ENCODE peak calls at places on chromosome 21, in nine cellular contexts. One of them, this sample, is unnamed.

GRCh38 chr21:34865922-34866271 is 183.2 kb downstream of the RUNX1 start:
- DNase-seq in SJSA1: peak; percentile 51
- DNase-seq in H7: peak; percentile 61
- DNase-seq in MM.1S: peak; percentile 99
- DNase-seq in pancreas: no peak
- DNase-seq in cardiac fibroblast: no peak
- DNase-seq in CD8-positive, alpha-beta memory T cell: no peak
- DNase-seq in fibroblast of the aortic adventitia: no peak
- DNase-seq in astrocyte: no peak
- DNase-seq in this sample: no peak

GRCh38 chr21:41435728-41436127 is 9.7 kb downstream of the MX1 start:
- DNase-seq in SJSA1: no peak
- DNase-seq in H7: no peak
- DNase-seq in MM.1S: no peak
- DNase-seq in pancreas: no peak
- DNase-seq in cardiac fibroblast: no peak
- DNase-seq in CD8-positive, alpha-beta memory T cell: no peak
- DNase-seq in fibroblast of the aortic adventitia: no peak
- DNase-seq in astrocyte: no peak
- DNase-seq in this sample: no peak

GRCh38 chr21:41112740-41113692 is 54.9 kb upstream of the BACE2 start:
- DNase-seq in SJSA1: no peak
- DNase-seq in H7: peak; percentile 46
- DNase-seq in MM.1S: peak; percentile 52
- DNase-seq in pancreas: no peak
- DNase-seq in cardiac fibroblast: peak; percentile 87
- DNase-seq in CD8-positive, alpha-beta memory T cell: no peak
- DNase-seq in fibroblast of the aortic adventitia: peak; percentile 70
- DNase-seq in astrocyte: peak; percentile 99
- DNase-seq in this sample: peak; percentile 33

GRCh38 chr21:15592271-15592860 is 137.4 kb upstream of the USP25 start:
- DNase-seq in SJSA1: no peak
- DNase-seq in H7: peak; percentile 7
- DNase-seq in MM.1S: peak; percentile 50
- DNase-seq in pancreas: no peak
- DNase-seq in cardiac fibroblast: peak; percentile 69
- DNase-seq in CD8-positive, alpha-beta memory T cell: peak; percentile 14
- DNase-seq in fibroblast of the aortic adventitia: peak; percentile 76
- DNase-seq in astrocyte: peak; percentile 26
- DNase-seq in this sample: peak; percentile 21

GRCh38 chr21:31524140-31524539 is 135.4 kb upstream of the SOD1 start:
- DNase-seq in SJSA1: no peak
- DNase-seq in H7: peak; percentile 75
- DNase-seq in MM.1S: no peak
- DNase-seq in pancreas: no peak
- DNase-seq in cardiac fibroblast: no peak
- DNase-seq in CD8-positive, alpha-beta memory T cell: no peak
- DNase-seq in fibroblast of the aortic adventitia: no peak
- DNase-seq in astrocyte: no peak
- DNase-seq in this sample: no peak

GRCh38 chr21:21439761-21440160 is 441.6 kb downstream of the NCAM2 start:
- DNase-seq in SJSA1: no peak
- DNase-seq in H7: no peak
- DNase-seq in MM.1S: no peak
- DNase-seq in pancreas: no peak
- DNase-seq in cardiac fibroblast: peak; percentile 12
- DNase-seq in CD8-positive, alpha-beta memory T cell: no peak
- DNase-seq in fibroblast of the aortic adventitia: no peak
- DNase-seq in astrocyte: peak; percentile 2
- DNase-seq in this sample: no peak

GRCh38 chr21:24255591-24255990 is 1351.7 kb downstream of the MRPL39 start:
- DNase-seq in SJSA1: no peak
- DNase-seq in H7: no peak
- DNase-seq in MM.1S: no peak
- DNase-seq in pancreas: no peak
- DNase-seq in cardiac fibroblast: no peak
- DNase-seq in CD8-positive, alpha-beta memory T cell: no peak
- DNase-seq in fibroblast of the aortic adventitia: no peak
- DNase-seq in astrocyte: no peak
- DNase-seq in this sample: no peak

GRCh38 chr21:30839304-30839703 is 9.7 kb upstream of the KRTAP7-1 start:
- DNase-seq in SJSA1: no peak
- DNase-seq in H7: peak; percentile 43
- DNase-seq in MM.1S: peak; percentile 70
- DNase-seq in pancreas: peak; percentile 13
- DNase-seq in cardiac fibroblast: no peak
- DNase-seq in CD8-positive, alpha-beta memory T cell: no peak
- DNase-seq in fibroblast of the aortic adventitia: no peak
- DNase-seq in astrocyte: no peak
- DNase-seq in this sample: no peak

GRCh38 chr21:8993284-8993942 is 1528.0 kb upstream of the TPTE start:
- DNase-seq in SJSA1: no peak
- DNase-seq in H7: no peak
- DNase-seq in MM.1S: no peak
- DNase-seq in pancreas: no peak
- DNase-seq in cardiac fibroblast: no peak
- DNase-seq in CD8-positive, alpha-beta memory T cell: no peak
- DNase-seq in fibroblast of the aortic adventitia: no peak
- DNase-seq in astrocyte: no peak
- DNase-seq in this sample: no peak

GRCh38 chr21:22597660-22598255 is 1599.5 kb downstream of the NCAM2 start:
- DNase-seq in SJSA1: no peak
- DNase-seq in H7: no peak
- DNase-seq in MM.1S: no peak
- DNase-seq in pancreas: no peak
- DNase-seq in cardiac fibroblast: no peak
- DNase-seq in CD8-positive, alpha-beta memory T cell: no peak
- DNase-seq in fibroblast of the aortic adventitia: no peak
- DNase-seq in astrocyte: no peak
- DNase-seq in this sample: no peak

GRCh38 chr21:23887709-23888303 is 1719.5 kb downstream of the MRPL39 start:
- DNase-seq in SJSA1: no peak
- DNase-seq in H7: no peak
- DNase-seq in MM.1S: peak; percentile 81
- DNase-seq in pancreas: no peak
- DNase-seq in cardiac fibroblast: no peak
- DNase-seq in CD8-positive, alpha-beta memory T cell: peak; percentile 51
- DNase-seq in fibroblast of the aortic adventitia: no peak
- DNase-seq in astrocyte: no peak
- DNase-seq in this sample: no peak

GRCh38 chr21:23452384-23453083 is 2154.7 kb downstream of the MRPL39 start:
- DNase-seq in SJSA1: no peak
- DNase-seq in H7: peak; percentile 13
- DNase-seq in MM.1S: peak; percentile 68
- DNase-seq in pancreas: peak; percentile 4
- DNase-seq in cardiac fibroblast: no peak
- DNase-seq in CD8-positive, alpha-beta memory T cell: no peak
- DNase-seq in fibroblast of the aortic adventitia: no peak
- DNase-seq in astrocyte: no peak
- DNase-seq in this sample: no peak

GRCh38 chr21:46619846-46620245 is 15.0 kb upstream of the S100B start:
- DNase-seq in SJSA1: peak; percentile 83
- DNase-seq in H7: no peak
- DNase-seq in MM.1S: no peak
- DNase-seq in pancreas: no peak
- DNase-seq in cardiac fibroblast: no peak
- DNase-seq in CD8-positive, alpha-beta memory T cell: no peak
- DNase-seq in fibroblast of the aortic adventitia: peak; percentile 34
- DNase-seq in astrocyte: no peak
- DNase-seq in this sample: no peak

GRCh38 chr21:41443562-41443961 is 17.5 kb downstream of the MX1 start:
- DNase-seq in SJSA1: no peak
- DNase-seq in H7: no peak
- DNase-seq in MM.1S: no peak
- DNase-seq in pancreas: no peak
- DNase-seq in cardiac fibroblast: no peak
- DNase-seq in CD8-positive, alpha-beta memory T cell: no peak
- DNase-seq in fibroblast of the aortic adventitia: no peak
- DNase-seq in astrocyte: no peak
- DNase-seq in this sample: no peak

GRCh38 chr21:37006243-37006520 is 320 bp upstream of the RIPPLY3 start:
- DNase-seq in SJSA1: no peak
- DNase-seq in H7: no peak
- DNase-seq in MM.1S: no peak
- DNase-seq in pancreas: no peak
- DNase-seq in cardiac fibroblast: no peak
- DNase-seq in CD8-positive, alpha-beta memory T cell: no peak
- DNase-seq in fibroblast of the aortic adventitia: no peak
- DNase-seq in astrocyte: no peak
- DNase-seq in this sample: no peak

GRCh38 chr21:21971384-21971783 is 973.2 kb downstream of the NCAM2 start:
- DNase-seq in SJSA1: no peak
- DNase-seq in H7: no peak
- DNase-seq in MM.1S: no peak
- DNase-seq in pancreas: no peak
- DNase-seq in cardiac fibroblast: no peak
- DNase-seq in CD8-positive, alpha-beta memory T cell: no peak
- DNase-seq in fibroblast of the aortic adventitia: no peak
- DNase-seq in astrocyte: no peak
- DNase-seq in this sample: no peak

GRCh38 chr21:31397515-31397926 is 53.5 kb upstream of the TIAM1 start:
- DNase-seq in SJSA1: no peak
- DNase-seq in H7: no peak
- DNase-seq in MM.1S: no peak
- DNase-seq in pancreas: no peak
- DNase-seq in cardiac fibroblast: peak; percentile 23
- DNase-seq in CD8-positive, alpha-beta memory T cell: no peak
- DNase-seq in fibroblast of the aortic adventitia: peak; percentile 13
- DNase-seq in astrocyte: no peak
- DNase-seq in this sample: no peak

GRCh38 chr21:43287974-43288755 is 119.4 kb downstream of the CRYAA start:
- DNase-seq in SJSA1: no peak
- DNase-seq in H7: no peak
- DNase-seq in MM.1S: no peak
- DNase-seq in pancreas: no peak
- DNase-seq in cardiac fibroblast: no peak
- DNase-seq in CD8-positive, alpha-beta memory T cell: no peak
- DNase-seq in fibroblast of the aortic adventitia: no peak
- DNase-seq in astrocyte: no peak
- DNase-seq in this sample: no peak
- H3K4me3 ChIP-seq in SJSA1: no peak overlapping the region
- H3K4me3 ChIP-seq in H7: no peak overlapping the region
- H3K4me3 ChIP-seq in MM.1S: no peak overlapping the region
- H3K4me3 ChIP-seq in pancreas: no peak overlapping the region
- H3K4me3 ChIP-seq in cardiac fibroblast: no peak overlapping the region
- H3K4me3 ChIP-seq in CD8-positive, alpha-beta memory T cell: no peak overlapping the region
- H3K4me3 ChIP-seq in fibroblast of the aortic adventitia: no peak overlapping the region
- H3K4me3 ChIP-seq in astrocyte: no peak overlapping the region
- H3K4me3 ChIP-seq in this sample: no peak overlapping the region

GRCh38 chr21:39387461-39388037 is 38.7 kb upstream of the HMGN1 start:
- DNase-seq in SJSA1: peak; percentile 94
- DNase-seq in H7: peak; percentile 99
- DNase-seq in MM.1S: peak; percentile 80
- DNase-seq in pancreas: peak; percentile 82
- DNase-seq in cardiac fibroblast: peak; percentile 90
- DNase-seq in CD8-positive, alpha-beta memory T cell: peak; percentile 85
- DNase-seq in fibroblast of the aortic adventitia: peak; percentile 85
- DNase-seq in astrocyte: peak; percentile 61
- DNase-seq in this sample: peak; percentile 72

GRCh38 chr21:39388038-39388810 is 39.3 kb upstream of the HMGN1 start:
- DNase-seq in SJSA1: peak; percentile 93
- DNase-seq in H7: peak; percentile 95
- DNase-seq in MM.1S: peak; percentile 88
- DNase-seq in pancreas: peak; percentile 81
- DNase-seq in cardiac fibroblast: peak; percentile 85
- DNase-seq in CD8-positive, alpha-beta memory T cell: peak; percentile 79
- DNase-seq in fibroblast of the aortic adventitia: peak; percentile 80
- DNase-seq in astrocyte: peak; percentile 54
- DNase-seq in this sample: no peak

GRCh38 chr21:39390212-39390765 is 41.4 kb upstream of the HMGN1 start:
- DNase-seq in SJSA1: no peak
- DNase-seq in H7: peak; percentile 52
- DNase-seq in MM.1S: no peak
- DNase-seq in pancreas: no peak
- DNase-seq in cardiac fibroblast: no peak
- DNase-seq in CD8-positive, alpha-beta memory T cell: no peak
- DNase-seq in fibroblast of the aortic adventitia: no peak
- DNase-seq in astrocyte: no peak
- DNase-seq in this sample: no peak

GRCh38 chr21:39386899-39387298 is 38.0 kb upstream of the HMGN1 start:
- DNase-seq in SJSA1: no peak
- DNase-seq in H7: no peak
- DNase-seq in MM.1S: no peak
- DNase-seq in pancreas: no peak
- DNase-seq in cardiac fibroblast: no peak
- DNase-seq in CD8-positive, alpha-beta memory T cell: no peak
- DNase-seq in fibroblast of the aortic adventitia: no peak
- DNase-seq in astrocyte: no peak
- DNase-seq in this sample: no peak

GRCh38 chr21:39388811-39389155 is 39.9 kb upstream of the HMGN1 start:
- DNase-seq in SJSA1: no peak
- DNase-seq in H7: no peak
- DNase-seq in MM.1S: no peak
- DNase-seq in pancreas: no peak
- DNase-seq in cardiac fibroblast: no peak
- DNase-seq in CD8-positive, alpha-beta memory T cell: no peak
- DNase-seq in fibroblast of the aortic adventitia: no peak
- DNase-seq in astrocyte: no peak
- DNase-seq in this sample: no peak
- H3K4me3 ChIP-seq in SJSA1: peak overlapping the region; percentile 42
- H3K4me3 ChIP-seq in H7: no peak overlapping the region
- H3K4me3 ChIP-seq in MM.1S: peak overlapping the region; percentile 44
- H3K4me3 ChIP-seq in pancreas: peak overlapping the region; percentile 50
- H3K4me3 ChIP-seq in cardiac fibroblast: no peak overlapping the region
- H3K4me3 ChIP-seq in CD8-positive, alpha-beta memory T cell: peak overlapping the region; percentile 71
- H3K4me3 ChIP-seq in fibroblast of the aortic adventitia: peak overlapping the region; percentile 33
- H3K4me3 ChIP-seq in astrocyte: no peak overlapping the region
- H3K4me3 ChIP-seq in this sample: peak overlapping the region; percentile 63

GRCh38 chr21:14547834-14548513 is 1.9 kb upstream of the SAMSN1 start:
- DNase-seq in SJSA1: no peak
- DNase-seq in H7: no peak
- DNase-seq in MM.1S: peak; percentile 45
- DNase-seq in pancreas: no peak
- DNase-seq in cardiac fibroblast: no peak
- DNase-seq in CD8-positive, alpha-beta memory T cell: no peak
- DNase-seq in fibroblast of the aortic adventitia: no peak
- DNase-seq in astrocyte: no peak
- DNase-seq in this sample: no peak
- H3K4me3 ChIP-seq in SJSA1: no peak overlapping the region
- H3K4me3 ChIP-seq in H7: no peak overlapping the region
- H3K4me3 ChIP-seq in MM.1S: no peak overlapping the region
- H3K4me3 ChIP-seq in pancreas: no peak overlapping the region
- H3K4me3 ChIP-seq in cardiac fibroblast: no peak overlapping the region
- H3K4me3 ChIP-seq in CD8-positive, alpha-beta memory T cell: no peak overlapping the region
- H3K4me3 ChIP-seq in fibroblast of the aortic adventitia: no peak overlapping the region
- H3K4me3 ChIP-seq in astrocyte: no peak overlapping the region
- H3K4me3 ChIP-seq in this sample: no peak overlapping the region

GRCh38 chr21:29477941-29478340 is 179.2 kb downstream of the BACH1 start:
- DNase-seq in SJSA1: peak; percentile 53
- DNase-seq in H7: no peak
- DNase-seq in MM.1S: no peak
- DNase-seq in pancreas: no peak
- DNase-seq in cardiac fibroblast: peak; percentile 16
- DNase-seq in CD8-positive, alpha-beta memory T cell: no peak
- DNase-seq in fibroblast of the aortic adventitia: peak; percentile 71
- DNase-seq in astrocyte: peak; percentile 85
- DNase-seq in this sample: no peak
- H3K4me3 ChIP-seq in SJSA1: no peak overlapping the region
- H3K4me3 ChIP-seq in H7: no peak overlapping the region
- H3K4me3 ChIP-seq in MM.1S: no peak overlapping the region
- H3K4me3 ChIP-seq in pancreas: no peak overlapping the region
- H3K4me3 ChIP-seq in cardiac fibroblast: no peak overlapping the region
- H3K4me3 ChIP-seq in CD8-positive, alpha-beta memory T cell: no peak overlapping the region
- H3K4me3 ChIP-seq in fibroblast of the aortic adventitia: no peak overlapping the region
- H3K4me3 ChIP-seq in astrocyte: no peak overlapping the region
- H3K4me3 ChIP-seq in this sample: no peak overlapping the region

GRCh38 chr21:33028271-33028670 is 2.5 kb downstream of the OLIG2 start:
- DNase-seq in SJSA1: no peak
- DNase-seq in H7: no peak
- DNase-seq in MM.1S: no peak
- DNase-seq in pancreas: no peak
- DNase-seq in cardiac fibroblast: no peak
- DNase-seq in CD8-positive, alpha-beta memory T cell: no peak
- DNase-seq in fibroblast of the aortic adventitia: no peak
- DNase-seq in astrocyte: no peak
- DNase-seq in this sample: no peak
- H3K4me3 ChIP-seq in SJSA1: no peak overlapping the region
- H3K4me3 ChIP-seq in H7: no peak overlapping the region
- H3K4me3 ChIP-seq in MM.1S: no peak overlapping the region
- H3K4me3 ChIP-seq in pancreas: no peak overlapping the region
- H3K4me3 ChIP-seq in cardiac fibroblast: no peak overlapping the region
- H3K4me3 ChIP-seq in CD8-positive, alpha-beta memory T cell: no peak overlapping the region
- H3K4me3 ChIP-seq in fibroblast of the aortic adventitia: no peak overlapping the region
- H3K4me3 ChIP-seq in astrocyte: no peak overlapping the region
- H3K4me3 ChIP-seq in this sample: no peak overlapping the region

This sample was measured in AG04450.